ENCODE peak calls at places on chromosomes 12 and 14, in five cellular contexts. F is K562, R is H1, B is GM12878, V is HCT116. X is an unnamed sample.

GRCh38 chr14:87002831-87003230 is 990.2 kb downstream of the GALC start:
- DNase-seq in F (no peak), R (no peak), B (no peak), V (no peak), X (no peak)

GRCh38 chr14:92362781-92363235 is 39.8 kb downstream of the SLC24A4 start:
- DNase-seq in F (no peak), R (no peak), B (no peak), V (no peak), X (no peak)

GRCh38 chr12:54993181-54993835 is 8.7 kb upstream of the TESPA1 start:
- DNase-seq in F (peak), R (peak), B (no peak), V (peak), X (peak)

GRCh38 chr14:96086032-96086431 is 46.9 kb downstream of the C14orf132 start:
- DNase-seq in F (no peak), R (no peak), B (no peak), V (no peak), X (no peak)

GRCh38 chr14:99699861-99700260 is 15.8 kb downstream of the CYP46A1 start:
- DNase-seq in F (no peak), R (no peak), B (no peak), V (no peak), X (no peak)

GRCh38 chr12:62530596-62530995 is 64.0 kb downstream of the MON2 start:
- DNase-seq in F (no peak), R (no peak), B (no peak), V (no peak), X (no peak)

GRCh38 chr12:59444932-59445331 is 150.9 kb upstream of the SLC16A7 start:
- DNase-seq in F (no peak), R (no peak), B (no peak), V (no peak), X (no peak)

GRCh38 chr14:70289138-70289537 is 70.3 kb downstream of the COX16 start:
- DNase-seq in F (peak), R (no peak), B (peak), V (no peak), X (no peak)

GRCh38 chr14:32074887-32075572 is 2.1 kb upstream of the ARHGAP5 start:
- DNase-seq in F (no peak), R (no peak), B (no peak), V (no peak), X (no peak)

GRCh38 chr12:89414851-89415250 is 62.5 kb upstream of the DUSP6 start:
- DNase-seq in F (no peak), R (no peak), B (no peak), V (no peak), X (no peak)

GRCh38 chr12:53096089-53096741 is 1.3 kb upstream of the IGFBP6 start:
- DNase-seq in F (no peak), R (peak), B (no peak), V (no peak), X (no peak)

GRCh38 chr12:105382771-105383632 is 52.5 kb downstream of the C12orf75 start:
- DNase-seq in F (peak), R (peak), B (peak), V (peak), X (peak)

GRCh38 chr14:24430682-24431568 is 1.2 kb downstream of the KHNYN start:
- DNase-seq in F (peak), R (no peak), B (no peak), V (no peak), X (no peak)

GRCh38 chr12:121741743-121742142 is 29.2 kb downstream of the TMEM120B start:
- DNase-seq in F (no peak), R (no peak), B (no peak), V (no peak), X (no peak)

GRCh38 chr12:109052415-109053323 is at the start of gene USP30:
- DNase-seq in F (peak), R (peak), B (peak), V (peak), X (peak)

GRCh38 chr12:49524660-49525324 is 14.0 kb upstream of the KCNH3 start:
- DNase-seq in F (no peak), R (no peak), B (no peak), V (no peak), X (no peak)

GRCh38 chr12:75766263-75767160 is 255.1 kb upstream of the KRR1 start:
- DNase-seq in F (no peak), R (no peak), B (no peak), V (peak), X (no peak)

GRCh38 chr12:106282457-106283097 is 20.0 kb upstream of the TCP11L2 start:
- DNase-seq in F (peak), R (peak), B (no peak), V (peak), X (peak)

GRCh38 chr12:131039551-131039950 is 85.8 kb downstream of the ADGRD1 start:
- DNase-seq in F (no peak), R (no peak), B (no peak), V (no peak), X (no peak)

GRCh38 chr14:53613404-53614253 is 343.0 kb downstream of the BMP4 start:
- DNase-seq in F (no peak), R (no peak), B (peak), V (peak), X (no peak)

GRCh38 chr12:119231774-119232173 is 53.0 kb downstream of the HSPB8 start:
- DNase-seq in F (no peak), R (no peak), B (no peak), V (no peak), X (no peak)

GRCh38 chr12:130139971-130140547 is 22.2 kb upstream of the FZD10 start:
- DNase-seq in F (peak), R (no peak), B (no peak), V (no peak), X (no peak)

GRCh38 chr12:131720921-131721320 is 10.0 kb downstream of the SFSWAP start:
- DNase-seq in F (no peak), R (no peak), B (no peak), V (no peak), X (no peak)

GRCh38 chr14:63478024-63478423 is 65.2 kb downstream of the PPP2R5E start:
- DNase-seq in F (no peak), R (no peak), B (peak), V (no peak), X (no peak)

GRCh38 chr12:105888696-105889095 is 250.1 kb downstream of the NUAK1 start:
- DNase-seq in F (no peak), R (no peak), B (no peak), V (no peak), X (no peak)

GRCh38 chr14:65854215-65854614 is 441.7 kb downstream of the FUT8 start:
- DNase-seq in F (no peak), R (no peak), B (no peak), V (no peak), X (no peak)

GRCh38 chr14:51730094-51730493 is 78.4 kb downstream of the FRMD6 start:
- DNase-seq in F (no peak), R (no peak), B (no peak), V (no peak), X (no peak)

GRCh38 chr14:52048641-52049204 is 20.1 kb downstream of the NID2 start:
- DNase-seq in F (no peak), R (no peak), B (no peak), V (no peak), X (no peak)

GRCh38 chr12:107332726-107333125 is 239.4 kb upstream of the CRY1 start:
- DNase-seq in F (no peak), R (no peak), B (no peak), V (no peak), X (no peak)

GRCh38 chr12:97127061-97127460 is 220.0 kb downstream of the NEDD1 start:
- DNase-seq in F (no peak), R (no peak), B (no peak), V (no peak), X (peak)

GRCh38 chr14:92706386-92706785 is 42.0 kb downstream of the LGMN start:
- DNase-seq in F (no peak), R (no peak), B (no peak), V (no peak), X (no peak)

GRCh38 chr12:34398706-34399630 is 376.7 kb downstream of the ALG10 start:
- DNase-seq in F (no peak), R (peak), B (no peak), V (no peak), X (no peak)

GRCh38 chr12:2960996-2961616 is 1.9 kb downstream of the TEAD4 start:
- DNase-seq in F (peak), R (peak), B (no peak), V (no peak), X (no peak)

GRCh38 chr12:2959508-2960431 is 573 bp downstream of the TEAD4 start:
- DNase-seq in F (peak), R (peak), B (no peak), V (no peak), X (peak)

GRCh38 chr12:2963154-2963759 is 4.1 kb downstream of the TEAD4 start:
- DNase-seq in F (peak), R (peak), B (no peak), V (no peak), X (no peak)

GRCh38 chr12:2960432-2960956 is 1.3 kb downstream of the TEAD4 start:
- DNase-seq in F (peak), R (peak), B (no peak), V (no peak), X (no peak)

DNA sequence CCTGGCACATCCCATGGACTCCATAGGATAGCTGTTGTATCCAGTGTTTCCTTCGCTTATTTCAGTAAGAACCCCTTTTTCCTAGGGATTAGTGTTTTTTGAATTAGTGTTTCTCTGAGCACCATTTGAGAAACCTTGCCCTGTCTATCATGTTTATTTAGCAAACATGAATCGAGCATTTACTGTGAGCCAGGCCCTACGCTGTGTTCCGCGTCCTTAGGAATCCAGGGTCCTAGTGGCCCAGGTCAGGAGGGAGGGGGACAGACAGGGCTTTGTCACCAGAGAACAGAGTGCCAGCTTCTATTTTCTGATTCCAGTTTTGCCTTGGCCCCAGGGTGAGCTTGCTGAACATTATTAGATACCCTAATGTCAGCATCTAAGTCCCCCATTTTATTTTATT is 2.5 kb downstream of the TEAD4 start:
- DNase-seq in F (no peak), R (no peak), B (no peak), V (no peak), X (no peak)
- H3K4me3 ChIP-seq in F (no peak), R (peak), B (no peak), V (no peak), X (peak)

DNA sequence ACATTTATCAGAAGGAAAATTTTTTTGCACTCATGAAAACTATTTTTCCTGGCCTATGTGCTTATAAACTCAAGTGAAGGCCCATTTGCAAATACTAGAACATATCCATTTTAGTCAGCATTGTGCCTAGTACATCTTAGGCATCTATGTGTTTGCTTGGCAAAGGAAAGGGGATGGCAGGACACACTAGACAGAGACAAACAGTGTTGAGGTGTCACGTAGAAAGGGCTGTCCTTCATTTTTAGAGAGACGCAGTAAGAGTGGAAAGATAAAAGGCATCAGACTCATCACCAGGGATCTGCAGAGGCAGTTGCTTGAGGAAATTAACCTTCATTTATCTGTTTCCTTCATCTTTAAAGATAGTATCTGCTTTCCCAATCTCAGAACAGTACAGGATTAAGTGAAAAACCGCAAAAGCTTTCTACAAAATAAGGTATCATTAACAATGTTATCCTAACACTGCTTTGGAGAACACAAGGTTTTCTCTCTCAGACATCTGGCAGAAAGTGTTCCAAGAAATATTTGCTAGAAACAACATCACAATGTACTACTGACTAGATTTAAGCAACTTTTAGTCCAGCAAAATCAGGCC is 2.1 kb downstream of the YBX3 start:
- DNase-seq in F (peak), R (no peak), B (no peak), V (no peak), X (no peak)
- TF ChIP-seq YY1 in F (no peak), R (no peak), B (no peak), V (no peak), X (no peak)

GRCh38 chr12:124744273-124744640 is 119.4 kb downstream of the SCARB1 start:
- DNase-seq in F (no peak), R (no peak), B (no peak), V (no peak), X (no peak)
- H3K4me3 ChIP-seq in F (no peak), R (no peak), B (no peak), V (no peak), X (no peak)

GRCh38 chr12:124653169-124653931 is 85.9 kb upstream of the NCOR2 start:
- DNase-seq in F (peak), R (no peak), B (no peak), V (no peak), X (no peak)
- TF ChIP-seq YY1 in F (no peak), R (no peak), B (no peak), V (no peak), X (no peak)

GRCh38 chr14:22479132-22479531 is 109.9 kb downstream of the DAD1 start:
- DNase-seq in F (no peak), R (no peak), B (no peak), V (no peak), X (no peak)
- H3K4me3 ChIP-seq in F (no peak), R (no peak), B (peak), V (no peak), X (no peak)

DNA sequence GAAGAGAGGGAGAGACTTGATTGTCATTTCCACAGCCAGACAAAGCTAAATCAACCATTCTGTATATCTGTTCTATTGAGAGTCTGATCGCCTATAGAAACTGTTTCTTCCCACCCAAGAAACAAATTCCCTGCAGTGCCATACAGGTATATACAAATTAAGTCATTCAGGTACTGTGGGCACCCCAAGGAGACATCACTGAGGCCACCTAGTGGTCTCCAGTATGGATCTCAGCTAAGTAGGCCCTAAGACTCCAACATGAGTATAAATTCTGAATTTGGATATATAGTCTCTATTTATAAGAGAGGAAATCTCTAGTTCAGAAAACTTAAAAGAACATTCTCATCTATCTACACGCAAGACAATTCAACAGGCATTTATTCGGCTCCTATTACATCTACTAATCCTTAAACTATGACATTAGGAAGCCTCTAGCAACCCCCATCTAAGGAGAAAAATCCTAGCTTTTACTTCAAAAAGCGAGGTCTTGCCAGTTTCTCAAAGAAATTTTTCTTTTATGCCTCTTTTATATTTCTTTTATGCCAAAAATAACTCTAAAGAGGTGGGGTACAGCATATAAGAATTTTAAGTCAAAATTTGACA is 62.6 kb downstream of the DCAF5 start:
- DNase-seq in F (peak), R (no peak), B (no peak), V (peak), X (no peak)
- TF ChIP-seq YY1 in F (no peak), R (no peak), B (no peak), V (no peak), X (no peak)

X was measured in NT2/D1.